ENCODE peak calls at places on chromosomes 4 and X, in four cellular contexts. Y is stomach, F is endodermal cell, S is neural progenitor cell. U is an unnamed sample.
A peak's percentile ranks its signal among the peaks of the same experiment; 100 is the strongest.

GRCh38 chrX:24647257-24648058 is at the start of gene PCYT1B:
- DNase-seq in F (peak; percentile 98), S (peak; percentile 94), Y (peak; percentile 33), U (peak; percentile 86)

GRCh38 chrX:107675823-107676555 is 47.7 kb downstream of the PRPS1 start:
- DNase-seq in S (no peak), Y (no peak), F (peak; percentile 61), U (peak; percentile 61)

GRCh38 chrX:138917781-138918180 is 206.3 kb upstream of the FGF13 start:
- DNase-seq in Y (no peak), S (no peak), F (no peak), U (no peak)

GRCh38 chrX:51336584-51336983 is 4.0 kb downstream of the NUDT10 start:
- DNase-seq in F (peak; percentile 58), S (peak; percentile 71), Y (no peak), U (peak; percentile 55)

GRCh38 chr4:4415107-4415805 is 28.4 kb downstream of the NSG1 start:
- DNase-seq in S (no peak), Y (no peak), F (no peak), U (no peak)

GRCh38 chr4:185381794-185382193 is 13.9 kb downstream of the LRP2BP start:
- DNase-seq in F (no peak), S (no peak), Y (no peak), U (no peak)

GRCh38 chrX:79161655-79162054 is 17.2 kb downstream of the GPR174 start:
- DNase-seq in F (no peak), Y (no peak), S (no peak), U (no peak)

GRCh38 chrX:63922221-63922620 is 137.2 kb upstream of the ARHGEF9 start:
- DNase-seq in F (no peak), S (no peak), Y (no peak), U (no peak)

GRCh38 chr4:118968006-118968405 is 79.4 kb downstream of the SYNPO2 start:
- DNase-seq in Y (peak; percentile 57), F (peak; percentile 79), S (peak; percentile 18), U (peak; percentile 51)

GRCh38 chrX:19846995-19847790 is 40.2 kb downstream of the SH3KBP1 start:
- DNase-seq in Y (no peak), F (peak; percentile 65), S (no peak), U (peak; percentile 58)

GRCh38 chr4:101730291-101731117 is 60.0 kb upstream of the BANK1 start:
- DNase-seq in F (peak; percentile 89), S (peak; percentile 69), Y (peak; percentile 68), U (peak; percentile 85)

GRCh38 chr4:149997881-149998421 is 80.3 kb upstream of the DCLK2 start:
- DNase-seq in S (no peak), F (no peak), Y (no peak), U (peak; percentile 56)

GRCh38 chrX:139692908-139693307 is 15.1 kb downstream of the MCF2 start:
- DNase-seq in Y (no peak), S (no peak), F (peak; percentile 47), U (no peak)

GRCh38 chr4:3291411-3291968 is 1.3 kb upstream of the RGS12 start:
- DNase-seq in S (peak; percentile 56), F (no peak), Y (peak; percentile 53), U (peak; percentile 40)

GRCh38 chr4:125313497-125313896 is 1.3 kb upstream of the FAT4 start:
- DNase-seq in F (peak; percentile 76), Y (no peak), S (peak; percentile 92), U (peak; percentile 92)

GRCh38 chr4:60482921-60483351 is 717.2 kb upstream of the ADGRL3 start:
- DNase-seq in F (peak; percentile 60), S (peak; percentile 33), Y (no peak), U (no peak)

GRCh38 chr4:56255820-56256219 is 131.5 kb downstream of the AASDH start:
- DNase-seq in F (no peak), Y (no peak), S (no peak), U (no peak)

GRCh38 chr4:5899396-5899795 is 6.5 kb upstream of the CRMP1 start:
- DNase-seq in Y (no peak), S (no peak), F (no peak), U (no peak)

GRCh38 chr4:5899881-5900280 is 7.0 kb upstream of the CRMP1 start:
- DNase-seq in Y (no peak), F (no peak), S (no peak), U (no peak)

GRCh38 chr4:5895287-5895686 is 2.4 kb upstream of the CRMP1 start:
- DNase-seq in F (no peak), S (no peak), Y (no peak), U (no peak)

GRCh38 chr4:5900844-5901243 is 8.0 kb upstream of the CRMP1 start:
- DNase-seq in S (no peak), Y (no peak), F (no peak), U (no peak)

DNA sequence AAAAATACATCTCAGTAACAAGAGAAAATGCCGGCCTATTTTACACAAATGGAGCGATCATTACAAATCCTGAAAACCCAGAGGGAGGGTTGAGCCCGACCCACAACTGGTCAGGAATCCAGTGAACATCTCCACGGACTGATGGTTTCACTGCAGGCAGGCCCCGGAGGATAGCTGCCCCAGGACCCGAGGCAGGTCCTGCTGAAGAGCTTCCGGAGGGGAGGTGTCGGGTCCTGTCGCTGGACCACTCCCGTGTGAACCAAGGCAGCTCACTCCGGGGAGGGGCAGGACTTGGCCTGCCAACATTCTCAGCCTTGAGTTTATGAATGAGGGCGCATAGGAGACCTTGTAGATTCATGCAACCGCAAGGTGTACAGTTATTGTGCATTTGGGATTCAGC is 4.8 kb upstream of the CRMP1 start:
- DNase-seq in F (no peak), S (no peak), Y (no peak), U (no peak)
- H3K4me1 ChIP-seq in F (no peaks in the 10 kb centered on the region), S (peaks cover 8% of the 10 kb centered on the region), Y (no peaks in the 10 kb centered on the region), U (no peaks in the 10 kb centered on the region)

GRCh38 chr4:1874207-1874606 is 3.0 kb downstream of the NSD2 start:
- DNase-seq in F (no peak), Y (no peak), S (no peak), U (no peak)
- H3K4me1 ChIP-seq in F (no peaks in the 10 kb centered on the region), Y (peaks cover 36% of the 10 kb centered on the region), S (peaks cover 24% of the 10 kb centered on the region), U (peaks cover 26% of the 10 kb centered on the region)

GRCh38 chr4:163666335-163666888 is 171.9 kb downstream of the TMA16 start:
- DNase-seq in S (no peak), Y (no peak), F (no peak), U (no peak)
- H3K4me1 ChIP-seq in S (no peaks in the 10 kb centered on the region), Y (no peaks in the 10 kb centered on the region), F (no peaks in the 10 kb centered on the region), U (no peaks in the 10 kb centered on the region)

GRCh38 chr4:147830102-147830463 is 98.2 kb downstream of the ARHGAP10 start:
- DNase-seq in F (no peak), Y (no peak), S (peak; percentile 36), U (no peak)
- H3K4me1 ChIP-seq in F (no peaks in the 10 kb centered on the region), Y (peaks cover 8% of the 10 kb centered on the region), S (peaks cover 35% of the 10 kb centered on the region), U (peaks cover 28% of the 10 kb centered on the region)

GRCh38 chr4:40225497-40225896 is 28.7 kb downstream of the RHOH start:
- DNase-seq in S (no peak), F (no peak), Y (no peak), U (no peak)
- H3K4me1 ChIP-seq in S (no peaks in the 10 kb centered on the region), F (no peaks in the 10 kb centered on the region), Y (no peaks in the 10 kb centered on the region), U (no peaks in the 10 kb centered on the region)

GRCh38 chrX:71098302-71098701 is 2.7 kb downstream of the FOXO4 start:
- DNase-seq in S (no peak), F (peak; percentile 51), Y (peak; percentile 60), U (peak; percentile 63)
- H3K4me1 ChIP-seq in S (peaks cover 14% of the 10 kb centered on the region), F (peaks cover 4% of the 10 kb centered on the region), Y (peaks cover 16% of the 10 kb centered on the region), U (peaks cover 21% of the 10 kb centered on the region)

GRCh38 chr4:156971168-156971601 is 414 bp downstream of the PDGFC start:
- DNase-seq in F (peak; percentile 80), S (peak; percentile 64), Y (peak; percentile 34), U (no peak)
- H3K4me1 ChIP-seq in F (peaks cover 4% of the 10 kb centered on the region), S (peaks cover 8% of the 10 kb centered on the region), Y (peaks cover 19% of the 10 kb centered on the region), U (peaks cover 31% of the 10 kb centered on the region)

U was measured in hepatocyte.